ENCODE peak calls at places on chromosomes 16 and 17, in seven cellular contexts. Q, P, K, I, H, S and O are unnamed samples.

GRCh38 chr16:89331371-89332109 is 114.0 kb downstream of the ZNF778 start:
- DNase-seq in S (no peak), P (no peak), Q (no peak), K (no peak), H (no peak), I (no peak), O (no peak)

GRCh38 chr17:47603830-47604229 is 45.9 kb upstream of the KPNB1 start:
- DNase-seq in Q (no peak), H (no peak), I (no peak), K (no peak), P (no peak), S (no peak), O (no peak)

GRCh38 chr17:55466671-55467070 is 44.6 kb downstream of the SMIM36 start:
- DNase-seq in K (no peak), S (no peak), H (no peak), P (no peak), Q (no peak), I (peak), O (no peak)

GRCh38 chr16:19980866-19981265 is 92.8 kb downstream of the GPR139 start:
- DNase-seq in K (no peak), Q (no peak), H (no peak), S (peak), I (peak), P (no peak), O (no peak)

GRCh38 chr16:19785512-19786130 is 67.5 kb downstream of the IQCK start:
- DNase-seq in Q (no peak), P (no peak), S (no peak), H (no peak), I (no peak), K (no peak), O (no peak)

GRCh38 chr17:66126231-66126630 is 65.7 kb downstream of the CEP112 start:
- DNase-seq in P (no peak), K (no peak), S (no peak), H (no peak), I (no peak), Q (no peak), O (no peak)

GRCh38 chr16:82609140-82609539 is 17.6 kb upstream of the CDH13 start:
- DNase-seq in P (no peak), I (no peak), H (no peak), K (no peak), Q (no peak), S (no peak), O (no peak)

GRCh38 chr17:50564916-50565315 is 4.4 kb downstream of the CACNA1G start:
- DNase-seq in I (no peak), Q (no peak), H (peak), S (peak), K (no peak), P (no peak), O (no peak)

GRCh38 chr17:42493324-42493723 is 34.6 kb downstream of the ATP6V0A1 start:
- DNase-seq in K (no peak), S (no peak), Q (no peak), P (no peak), H (no peak), I (no peak), O (no peak)

GRCh38 chr16:68229431-68230175 is 6.3 kb downstream of the ESRP2 start:
- DNase-seq in H (no peak), K (peak), I (peak), Q (no peak), P (peak), S (peak), O (no peak)

GRCh38 chr16:56481468-56482112 is 30.2 kb downstream of the OGFOD1 start:
- DNase-seq in H (no peak), S (peak), I (no peak), K (no peak), Q (no peak), P (no peak), O (no peak)